ENCODE peak calls at places on chromosomes 11 and 22, in nine cellular contexts. X is heart left ventricle, H is psoas muscle, D is left lung, B is mammary epithelial cell, Y is tibial artery, I is left ventricle myocardium inferior, G is BE2C, U is heart right ventricle. P is an unnamed sample.

GRCh38 chr11:82703226-82703625 is 30.4 kb downstream of the FAM181B start:
- DNase-seq in X (no peak), D (no peak), U (no peak), B (no peak), Y (no peak), I (no peak), G (no peak), H (no peak), P (no peak)

GRCh38 chr11:92751594-92751993 is 217.9 kb upstream of the MTNR1B start:
- DNase-seq in D (no peak), I (no peak), B (no peak), H (no peak), G (no peak), Y (no peak), U (no peak), X (no peak), P (no peak)

GRCh38 chr11:46918087-46918751 is at the start of gene LRP4:
- DNase-seq in H (peak; percentile 73), Y (no peak), I (peak; percentile 69), G (peak; percentile 35), D (no peak), X (peak; percentile 72), U (peak; percentile 42), B (no peak), P (peak; percentile 57)

GRCh38 chr11:65606876-65607613 is 7.0 kb downstream of the MAP3K11 start:
- DNase-seq in X (peak; percentile 93), B (peak; percentile 43), G (peak; percentile 94), D (peak; percentile 90), I (peak; percentile 93), Y (peak; percentile 98), U (peak; percentile 96), H (peak; percentile 97), P (peak; percentile 75)

GRCh38 chr11:134142536-134142935 is 73.7 kb downstream of the JAM3 start:
- DNase-seq in H (no peak), U (no peak), B (no peak), I (no peak), G (no peak), D (no peak), X (no peak), Y (no peak), P (no peak)

GRCh38 chr11:86800076-86800955 is at the start of gene PRSS23:
- DNase-seq in D (peak; percentile 73), Y (peak; percentile 89), X (peak; percentile 71), B (peak; percentile 57), G (peak; percentile 59), U (peak; percentile 52), H (peak; percentile 84), I (peak; percentile 66), P (peak; percentile 78)

GRCh38 chr11:37343279-37343678 is 745.2 kb upstream of the RAG2 start:
- DNase-seq in H (no peak), U (no peak), Y (no peak), X (no peak), D (no peak), I (no peak), G (no peak), B (no peak), P (no peak)

GRCh38 chr11:66593303-66593635 is 284 bp downstream of the CCS start:
- DNase-seq in D (no peak), B (no peak), Y (no peak), G (no peak), U (no peak), H (no peak), X (no peak), I (no peak), P (no peak)

GRCh38 chr22:49202226-49202625 is 625.4 kb downstream of the BRD1 start:
- DNase-seq in X (peak; percentile 5), H (no peak), G (no peak), I (no peak), Y (peak; percentile 40), U (no peak), B (no peak), D (no peak), P (no peak)

GRCh38 chr11:116261616-116262015 is 511.2 kb downstream of the BUD13 start:
- DNase-seq in G (no peak), H (no peak), I (no peak), X (no peak), Y (no peak), D (no peak), B (no peak), U (peak; percentile 26), P (no peak)

GRCh38 chr11:128061321-128061871 is 526.0 kb downstream of the ETS1 start:
- DNase-seq in Y (no peak), I (no peak), X (no peak), U (no peak), H (no peak), B (no peak), G (no peak), D (no peak), P (no peak)

GRCh38 chr11:33539659-33540249 is 160.9 kb downstream of the C11orf91 start:
- DNase-seq in X (no peak), Y (no peak), G (no peak), I (no peak), D (no peak), H (no peak), U (peak; percentile 45), B (no peak), P (no peak)

GRCh38 chr11:128552783-128553661 is 34.3 kb downstream of the ETS1 start:
- DNase-seq in B (peak; percentile 94), U (no peak), X (no peak), Y (no peak), G (no peak), H (no peak), D (no peak), I (no peak), P (no peak)

GRCh38 chr22:29073618-29074275 is 912 bp downstream of the KREMEN1 start:
- DNase-seq in Y (no peak), X (peak; percentile 49), H (peak; percentile 74), I (peak; percentile 53), U (peak; percentile 36), B (no peak), G (no peak), D (peak; percentile 56), P (peak; percentile 62)

GRCh38 chr11:121321614-121322243 is 29.2 kb downstream of the SC5D start:
- DNase-seq in D (no peak), X (no peak), U (peak; percentile 23), G (no peak), B (peak; percentile 16), I (no peak), Y (no peak), H (no peak), P (no peak)

GRCh38 chr11:75480890-75481190 is 44.9 kb downstream of the GDPD5 start:
- DNase-seq in D (no peak), B (no peak), X (no peak), Y (no peak), I (no peak), G (no peak), H (no peak), U (no peak), P (no peak)
- H3K4me3 ChIP-seq in D (no peak overlapping the region), B (no peak overlapping the region), X (no peak overlapping the region), Y (no peak overlapping the region), I (no peak overlapping the region), G (no peak overlapping the region), H (no peak overlapping the region), U (no peak overlapping the region), P (no peak overlapping the region)

GRCh38 chr11:126195119-126195518 is 16.3 kb downstream of the RPUSD4 start:
- DNase-seq in B (no peak), Y (no peak), I (no peak), D (no peak), H (no peak), G (no peak), X (no peak), U (no peak), P (no peak)
- H3K36me3 ChIP-seq in B (peaks cover 5% of the 10 kb centered on the region), Y (peaks cover 86% of the 10 kb centered on the region), I (peaks cover 78% of the 10 kb centered on the region), D (no peaks in the 10 kb centered on the region), H (peaks cover 67% of the 10 kb centered on the region), G (peaks cover 82% of the 10 kb centered on the region), X (peaks cover 9% of the 10 kb centered on the region), U (no peaks in the 10 kb centered on the region), P (peaks cover 5% of the 10 kb centered on the region)

GRCh38 chr11:97414801-97415200 is 1025.0 kb downstream of the JRKL start:
- DNase-seq in U (no peak), B (no peak), D (no peak), G (no peak), H (no peak), X (no peak), Y (no peak), I (no peak), P (no peak)

DNA sequence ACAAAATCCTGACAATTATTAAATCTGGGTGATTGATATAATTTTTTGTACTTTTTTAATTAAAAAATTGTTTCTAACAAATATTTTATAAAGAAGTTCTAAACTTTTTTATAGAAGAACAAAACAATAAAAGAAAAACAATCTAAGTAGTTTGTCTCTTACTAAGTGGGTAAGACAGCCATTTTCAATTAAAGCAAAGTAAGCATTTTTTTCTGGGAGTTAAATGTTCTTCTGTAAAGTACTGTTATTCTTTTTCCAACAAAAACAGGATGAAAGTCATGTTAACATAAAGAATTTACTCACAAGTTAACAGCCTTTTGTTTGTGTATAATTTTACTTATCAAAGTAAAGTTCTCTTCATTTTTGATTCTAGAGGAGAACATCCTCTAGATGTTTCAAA is 1029.9 kb downstream of the JRKL start:
- DNase-seq in D (no peak), X (no peak), B (no peak), I (no peak), Y (no peak), U (no peak), H (no peak), G (no peak), P (no peak)
- H3K4me3 ChIP-seq in D (no peak overlapping the region), X (no peak overlapping the region), B (no peak overlapping the region), I (no peak overlapping the region), Y (no peak overlapping the region), U (no peak overlapping the region), H (no peak overlapping the region), G (no peak overlapping the region), P (no peak overlapping the region)

DNA sequence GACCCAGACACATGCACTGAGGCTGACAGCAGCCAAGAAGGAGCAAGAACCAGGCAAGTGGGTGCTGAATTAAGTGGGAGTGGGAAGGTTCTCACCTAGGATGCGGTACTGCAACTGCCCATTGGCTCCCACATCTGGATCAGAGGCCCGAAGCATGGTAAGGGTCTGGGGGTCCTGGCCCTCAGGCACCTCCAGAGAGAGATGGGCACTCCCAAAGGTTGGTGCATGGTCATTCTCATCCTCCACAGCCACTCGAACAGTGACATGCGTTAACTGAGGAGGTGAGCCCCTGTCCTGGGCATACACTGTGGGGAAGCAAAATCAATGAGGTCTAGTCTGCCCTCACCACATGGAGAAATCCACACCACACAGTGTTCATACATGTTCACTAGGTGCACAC is 9.3 kb upstream of the TPP1 start:
- DNase-seq in X (no peak), B (no peak), H (no peak), Y (no peak), I (no peak), U (no peak), D (no peak), G (no peak), P (no peak)
- H3K36me3 ChIP-seq in X (peaks cover 6% of the 10 kb centered on the region), B (no peaks in the 10 kb centered on the region), H (peaks cover 31% of the 10 kb centered on the region), Y (peaks cover 95% of the 10 kb centered on the region), I (peaks cover 67% of the 10 kb centered on the region), U (peaks cover 19% of the 10 kb centered on the region), D (no peaks in the 10 kb centered on the region), G (no peaks in the 10 kb centered on the region), P (no peaks in the 10 kb centered on the region)